ENCODE peak calls at places on chromosomes 4 and X, in ten cellular contexts. O is stimulated activated CD4-positive, alpha-beta T cell treated with anti-CD3 and anti-CD28 coated beads, TNF-alpha, amount 100 ng/mL, for 24 hours; N is small intestine; P is activated T-cell treated with anti-CD3 and anti-CD28 coated beads for 24 hours; R is neural crest cell; T is NCI-H460; G is mesenteric fat pad; D is HS-5; V is posterior vena cava; F is lung microvascular endothelial cell. K is an unnamed sample.

GRCh38 chr4:7189475-7190277 is 2.7 kb upstream of the SORCS2 start:
- DNase-seq in O (no peak), N (peak), P (no peak), R (no peak), T (no peak), G (peak), D (no peak), V (peak), F (no peak), K (no peak)

GRCh38 chr4:154231796-154232478 is 259.7 kb downstream of the DCHS2 start:
- DNase-seq in O (no peak), N (no peak), P (no peak), R (no peak), T (no peak), G (no peak), D (no peak), V (no peak), F (no peak), K (no peak)

GRCh38 chr4:164169591-164169990 is 584.3 kb upstream of the SMIM31 start:
- DNase-seq in O (no peak), N (no peak), P (no peak), R (no peak), T (peak), G (no peak), D (peak), V (no peak), F (no peak), K (peak)

GRCh38 chr4:138650917-138651564 is 364.5 kb upstream of the NOCT start:
- DNase-seq in O (no peak), N (no peak), P (no peak), R (no peak), T (no peak), G (no peak), D (peak), V (no peak), F (no peak), K (peak)

GRCh38 chrX:15511563-15511962 is 11.0 kb downstream of the BMX start:
- DNase-seq in O (no peak), N (no peak), P (no peak), R (no peak), T (peak), G (no peak), D (no peak), V (no peak), F (peak), K (no peak)

GRCh38 chrX:105307762-105308161 is 87.3 kb upstream of the TEX13A start:
- DNase-seq in O (no peak), N (no peak), P (no peak), R (no peak), T (no peak), G (no peak), D (no peak), V (no peak), F (no peak), K (peak)

GRCh38 chr4:7844247-7844991 is 95.2 kb downstream of the AFAP1 start:
- DNase-seq in O (peak), N (peak), P (peak), R (peak), T (peak), G (no peak), D (peak), V (peak), F (peak), K (peak)

GRCh38 chr4:145098675-145099037 is 545 bp downstream of the ABCE1 start:
- DNase-seq in O (peak), N (peak), P (peak), R (no peak), T (peak), G (no peak), D (peak), V (no peak), F (peak), K (peak)

GRCh38 chr4:47213971-47214370 is 182.6 kb downstream of the GABRB1 start:
- DNase-seq in O (no peak), N (no peak), P (no peak), R (no peak), T (no peak), G (no peak), D (peak), V (no peak), F (no peak), K (peak)

GRCh38 chr4:111506706-111507105 is 638.5 kb upstream of the FAM241A start:
- DNase-seq in O (no peak), N (no peak), P (no peak), R (no peak), T (no peak), G (no peak), D (peak), V (no peak), F (no peak), K (peak)

GRCh38 chrX:11558972-11559371 is 106.7 kb downstream of the ARHGAP6 start:
- DNase-seq in O (peak), N (peak), P (peak), R (no peak), T (peak), G (no peak), D (no peak), V (no peak), F (peak), K (no peak)

GRCh38 chr4:185771696-185772390 is 40.2 kb downstream of the SORBS2 start:
- DNase-seq in O (no peak), N (no peak), P (no peak), R (no peak), T (no peak), G (no peak), D (no peak), V (no peak), F (peak), K (no peak)

GRCh38 chr4:168293386-168293975 is 25.1 kb downstream of the DDX60 start:
- DNase-seq in O (no peak), N (no peak), P (no peak), R (no peak), T (no peak), G (no peak), D (no peak), V (no peak), F (no peak), K (no peak)

GRCh38 chr4:38062088-38062893 is 102.1 kb downstream of the PTTG2 start:
- DNase-seq in O (peak), N (peak), P (peak), R (peak), T (peak), G (no peak), D (peak), V (peak), F (peak), K (peak)

GRCh38 chr4:140109626-140110213 is 44.3 kb downstream of the MAML3 start:
- DNase-seq in O (no peak), N (no peak), P (no peak), R (no peak), T (no peak), G (no peak), D (no peak), V (no peak), F (no peak), K (no peak)

GRCh38 chr4:120916937-120917336 is 5.6 kb downstream of the PRDM5 start:
- DNase-seq in O (no peak), N (no peak), P (no peak), R (no peak), T (no peak), G (no peak), D (no peak), V (no peak), F (no peak), K (no peak)

GRCh38 chr4:98601719-98602118 is 56.7 kb downstream of the TSPAN5 start:
- DNase-seq in O (no peak), N (no peak), P (peak), R (no peak), T (no peak), G (no peak), D (no peak), V (no peak), F (no peak), K (no peak)

GRCh38 chr4:25915359-25915716 is 1.3 kb downstream of the SMIM20 start:
- DNase-seq in O (no peak), N (no peak), P (no peak), R (no peak), T (peak), G (no peak), D (no peak), V (no peak), F (no peak), K (peak)

GRCh38 chr4:179698321-179698720 is 2256.1 kb upstream of the AGA start:
- DNase-seq in O (no peak), N (no peak), P (no peak), R (no peak), T (no peak), G (no peak), D (no peak), V (no peak), F (no peak), K (peak)

GRCh38 chr4:165784672-165785071 is 88.4 kb upstream of the TLL1 start:
- DNase-seq in O (no peak), N (peak), P (no peak), R (no peak), T (no peak), G (no peak), D (no peak), V (no peak), F (peak), K (no peak)

GRCh38 chr4:148295642-148296041 is 146.6 kb downstream of the NR3C2 start:
- DNase-seq in O (no peak), N (no peak), P (no peak), R (no peak), T (no peak), G (no peak), D (no peak), V (no peak), F (no peak), K (no peak)

GRCh38 chr4:95869961-95870500 is 30.1 kb downstream of the PDHA2 start:
- DNase-seq in O (no peak), N (no peak), P (no peak), R (no peak), T (no peak), G (no peak), D (no peak), V (no peak), F (no peak), K (no peak)

GRCh38 chrX:104641176-104641575 is 75.2 kb downstream of the IL1RAPL2 start:
- DNase-seq in O (no peak), N (no peak), P (no peak), R (no peak), T (no peak), G (no peak), D (no peak), V (no peak), F (no peak), K (no peak)

GRCh38 chrX:94058728-94059382 is 384.8 kb downstream of the FAM133A start:
- DNase-seq in O (no peak), N (no peak), P (no peak), R (peak), T (peak), G (no peak), D (no peak), V (no peak), F (peak), K (no peak)